ENCODE peak calls at places on chromosome 12, in five cellular contexts. Z is kidney, K is WTC11, F is endothelial cell, S is nephron progenitor cell. E is an unnamed sample.
A peak's percentile ranks its signal among the peaks of the same experiment; 100 is the strongest.

GRCh38 chr12:69324797-69325466 is 23.2 kb upstream of the LYZ start:
- DNase-seq in Z (no peak), K (no peak), F (no peak), S (no peak), E (no peak)

GRCh38 chr12:131454418-131455217 is 256.3 kb upstream of the SFSWAP start:
- DNase-seq in Z (peak; percentile 74), K (peak; percentile 82), F (peak; percentile 74), S (peak; percentile 75), E (peak; percentile 83)

GRCh38 chr12:22781339-22781738 is 156.4 kb downstream of the ETNK1 start:
- DNase-seq in Z (no peak), K (no peak), F (no peak), S (no peak), E (no peak)

GRCh38 chr12:26636710-26637328 is 196.2 kb downstream of the ITPR2 start:
- DNase-seq in Z (no peak), K (no peak), F (no peak), S (no peak), E (no peak)

GRCh38 chr12:6342140-6342889 is 439 bp upstream of the TNFRSF1A start:
- DNase-seq in Z (peak; percentile 65), K (no peak), F (no peak), S (no peak), E (no peak)

GRCh38 chr12:74449872-74450271 is 87.8 kb upstream of the ATXN7L3B start:
- DNase-seq in Z (no peak), K (no peak), F (no peak), S (no peak), E (no peak)

GRCh38 chr12:124402281-124403066 is 107.6 kb downstream of the RFLNA start:
- DNase-seq in Z (no peak), K (no peak), F (no peak), S (peak; percentile 55), E (no peak)

GRCh38 chr12:120015313-120015712 is 26.3 kb downstream of the BICDL1 start:
- DNase-seq in Z (no peak), K (no peak), F (no peak), S (no peak), E (no peak)

GRCh38 chr12:118034429-118035193 is 18.1 kb downstream of the RFC5 start:
- DNase-seq in Z (no peak), K (peak; percentile 18), F (peak; percentile 11), S (peak; percentile 12), E (peak; percentile 36)

GRCh38 chr12:89544730-89545184 is 18.9 kb upstream of the POC1B start:
- DNase-seq in Z (peak; percentile 77), K (no peak), F (no peak), S (peak; percentile 21), E (peak; percentile 63)

GRCh38 chr12:57138526-57139272 is 8.7 kb downstream of the LRP1-AS start:
- DNase-seq in Z (peak; percentile 87), K (no peak), F (no peak), S (no peak), E (no peak)

GRCh38 chr12:6863033-6863432 is 4.3 kb upstream of the TPI1 start:
- DNase-seq in Z (peak; percentile 59), K (no peak), F (no peak), S (no peak), E (no peak)

GRCh38 chr12:85794551-85794950 is 41.7 kb downstream of the RASSF9 start:
- DNase-seq in Z (no peak), K (no peak), F (no peak), S (no peak), E (no peak)

GRCh38 chr12:15772405-15773018 is 16.7 kb downstream of the EPS8 start:
- DNase-seq in Z (no peak), K (no peak), F (no peak), S (no peak), E (no peak)

GRCh38 chr12:2804390-2805145 is 7.9 kb upstream of the ITFG2 start:
- DNase-seq in Z (peak; percentile 92), K (no peak), F (no peak), S (no peak), E (peak; percentile 78)

GRCh38 chr12:27284751-27285150 is 40.7 kb downstream of the STK38L start:
- DNase-seq in Z (no peak), K (no peak), F (no peak), S (no peak), E (no peak)

GRCh38 chr12:85191-85666 is 18.7 kb downstream of the IQSEC3 start:
- DNase-seq in Z (no peak), K (no peak), F (no peak), S (no peak), E (no peak)

GRCh38 chr12:42039599-42039998 is 105.1 kb downstream of the GXYLT1 start:
- DNase-seq in Z (no peak), K (no peak), F (no peak), S (no peak), E (no peak)

GRCh38 chr12:133080619-133081407 is at the start of gene ZNF140:
- DNase-seq in Z (peak; percentile 98), K (peak; percentile 98), F (peak; percentile 96), S (peak; percentile 95), E (peak; percentile 96)

GRCh38 chr12:47734725-47735480 is 9.6 kb upstream of the ENDOU start:
- DNase-seq in Z (no peak), K (peak; percentile 34), F (peak; percentile 24), S (no peak), E (no peak)

GRCh38 chr12:130838284-130838950 is 633 bp downstream of the STX2 start:
- DNase-seq in Z (peak; percentile 86), K (peak; percentile 44), F (peak; percentile 39), S (no peak), E (peak; percentile 49)

GRCh38 chr12:32437095-32437515 is 37.7 kb downstream of the FGD4 start:
- DNase-seq in Z (no peak), K (no peak), F (no peak), S (no peak), E (no peak)

GRCh38 chr12:62581288-62582064 is 114.8 kb downstream of the MON2 start:
- DNase-seq in Z (no peak), K (no peak), F (no peak), S (no peak), E (no peak)

GRCh38 chr12:51959211-51959610 is 7.7 kb downstream of the ACVR1B start:
- DNase-seq in Z (no peak), K (no peak), F (no peak), S (no peak), E (no peak)

GRCh38 chr12:22083167-22083566 is 37.1 kb downstream of the CMAS start:
- DNase-seq in Z (no peak), K (no peak), F (no peak), S (no peak), E (no peak)

GRCh38 chr12:25496098-25496587 is 56.9 kb downstream of the LMNTD1 start:
- DNase-seq in Z (no peak), K (no peak), F (no peak), S (no peak), E (no peak)

GRCh38 chr12:123483602-123484273 is 25.8 kb downstream of the SNRNP35 start:
- DNase-seq in Z (no peak), K (no peak), F (no peak), S (no peak), E (no peak)

GRCh38 chr12:26937443-26937862 is 328 bp downstream of the INTS13 start:
- DNase-seq in Z (no peak), K (no peak), F (no peak), S (no peak), E (no peak)

GRCh38 chr12:79842630-79843029 is 92.3 kb downstream of the PPP1R12A start:
- DNase-seq in Z (no peak), K (no peak), F (no peak), S (no peak), E (no peak)

GRCh38 chr12:130031571-130032189 is 127.9 kb upstream of the TMEM132D start:
- DNase-seq in Z (no peak), K (peak; percentile 83), F (peak; percentile 36), S (peak; percentile 93), E (peak; percentile 74)

GRCh38 chr12:128848371-128848770 is 4.9 kb upstream of the GLT1D1 start:
- DNase-seq in Z (no peak), K (no peak), F (no peak), S (no peak), E (no peak)

GRCh38 chr12:128843538-128843937 is 9.7 kb upstream of the GLT1D1 start:
- DNase-seq in Z (no peak), K (no peak), F (no peak), S (no peak), E (no peak)

GRCh38 chr12:128842579-128842978 is 10.7 kb upstream of the GLT1D1 start:
- DNase-seq in Z (no peak), K (no peak), F (no peak), S (no peak), E (no peak)

GRCh38 chr12:128840862-128841468 is 12.3 kb upstream of the GLT1D1 start:
- DNase-seq in Z (no peak), K (no peak), F (no peak), S (no peak), E (no peak)

DNA sequence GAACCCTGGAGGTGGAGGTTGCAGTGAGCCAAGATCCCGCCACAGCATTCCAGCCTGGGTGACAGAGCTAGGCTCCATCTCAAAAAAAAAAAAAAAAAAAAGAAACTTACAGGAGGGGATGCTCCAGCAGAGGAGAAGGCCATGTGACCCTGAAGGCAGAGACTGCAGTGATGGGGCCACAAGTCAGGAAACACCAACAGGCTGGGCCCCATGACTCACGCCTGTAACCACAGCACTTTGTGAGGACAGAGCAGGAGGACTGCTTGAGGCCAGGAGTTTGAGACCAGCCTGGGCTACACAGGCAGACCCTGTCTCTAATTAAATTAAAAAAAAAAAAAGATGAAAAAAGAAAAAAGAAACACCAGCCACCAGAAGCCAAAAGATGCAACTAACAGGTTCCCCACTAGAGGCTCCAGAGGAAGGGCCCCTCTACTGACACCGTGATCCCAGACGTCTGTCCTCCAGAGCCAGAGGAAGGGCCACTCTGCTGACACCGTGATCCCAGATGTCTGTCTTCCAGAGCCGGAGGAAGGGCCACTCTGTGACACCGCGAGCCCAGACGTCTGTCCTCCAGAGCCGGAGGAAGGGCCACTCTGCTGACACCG is 9.1 kb upstream of the GLT1D1 start:
- DNase-seq in Z (no peak), K (peak; percentile 11), F (peak; percentile 15), S (no peak), E (no peak)
- TF ChIP-seq CTCF in Z (no peak), K (no peak), F (no peak), S (no peak), E (no peak)

GRCh38 chr12:127414186-127414585 is 852.8 kb upstream of the TMEM132C start:
- DNase-seq in Z (no peak), K (no peak), F (no peak), S (no peak), E (no peak)
- TF ChIP-seq CTCF in Z (no peak), K (no peak), F (no peak), S (no peak), E (no peak)

GRCh38 chr12:9634177-9634803 is 26.6 kb upstream of the KLRB1 start:
- DNase-seq in Z (no peak), K (peak; percentile 61), F (peak; percentile 61), S (peak; percentile 39), E (peak; percentile 51)
- TF ChIP-seq CTCF in Z (peak; percentile 64), K (peak; percentile 59), F (peak; percentile 89), S (peak; percentile 54), E (peak; percentile 69)

GRCh38 chr12:99769581-99769980 is 122.0 kb downstream of the GARIN6 start:
- DNase-seq in Z (no peak), K (no peak), F (no peak), S (no peak), E (no peak)

GRCh38 chr12:99766408-99766807 is 118.9 kb downstream of the GARIN6 start:
- DNase-seq in Z (no peak), K (no peak), F (no peak), S (no peak), E (no peak)

GRCh38 chr12:99765469-99766114 is 118.0 kb downstream of the GARIN6 start:
- DNase-seq in Z (no peak), K (no peak), F (no peak), S (no peak), E (no peak)

GRCh38 chr12:99768758-99769157 is 121.2 kb downstream of the GARIN6 start:
- DNase-seq in Z (no peak), K (no peak), F (no peak), S (no peak), E (no peak)

GRCh38 chr12:99767809-99768208 is 120.3 kb downstream of the GARIN6 start:
- DNase-seq in Z (no peak), K (no peak), F (no peak), S (no peak), E (no peak)
- TF ChIP-seq CTCF in Z (peak; percentile 22), K (no peak), F (peak; percentile 37), S (peak; percentile 47), E (peak; percentile 39)

E was measured in BE2C.